ENCODE peak calls at places on chromosomes 3 and 15, in six cellular contexts. B is neuronal stem cell, M is kidney epithelial cell, G is mesenchymal stem cell, A is upper lobe of left lung, S is heart right ventricle. Q is an unnamed sample. For H3K27me3 and H3K36me3, the result is how much of the 10 kb centered on the place peaks cover.

GRCh38 chr3:61819861-61820260 is 258.5 kb downstream of the PTPRG start:
- DNase-seq in G (no peak), B (no peak), M (no peak), A (no peak), S (no peak), Q (no peak)

GRCh38 chr15:40379853-40380252 is 2.7 kb upstream of the KNSTRN start:
- DNase-seq in M (peak), G (peak), S (peak), B (no peak), A (no peak), Q (no peak)

GRCh38 chr3:196163687-196164493 is 47.3 kb downstream of the ZDHHC19 start:
- DNase-seq in G (no peak), S (peak), M (no peak), B (no peak), A (peak), Q (peak)

GRCh38 chr3:46719044-46719565 is 1.4 kb upstream of the PRSS50 start:
- DNase-seq in B (no peak), A (no peak), G (no peak), M (no peak), S (no peak), Q (no peak)

GRCh38 chr15:70197945-70198361 is 100.2 kb upstream of the TLE3 start:
- DNase-seq in A (peak), S (no peak), B (no peak), M (peak), G (no peak), Q (no peak)

GRCh38 chr15:28952666-28953491 is 67.1 kb downstream of the APBA2 start:
- DNase-seq in S (no peak), G (no peak), A (no peak), M (no peak), B (no peak), Q (no peak)

GRCh38 chr15:74172751-74173544 is 562 bp upstream of the ISLR start:
- DNase-seq in M (no peak), S (peak), G (peak), B (no peak), A (no peak), Q (no peak)

GRCh38 chr15:75346796-75347221 is at the start of gene NEIL1:
- DNase-seq in G (peak), S (no peak), B (no peak), A (no peak), M (no peak), Q (peak)

GRCh38 chr3:37029111-37029510 is 35.8 kb downstream of the MLH1 start:
- DNase-seq in A (no peak), G (no peak), S (no peak), B (no peak), M (no peak), Q (no peak)

GRCh38 chr3:64740232-64740631 is 52.4 kb upstream of the ADAMTS9 start:
- DNase-seq in G (peak), S (no peak), A (no peak), B (no peak), M (no peak), Q (no peak)

GRCh38 chr3:151459360-151459759 is 1.5 kb downstream of the IGSF10 start:
- DNase-seq in B (no peak), G (no peak), S (no peak), M (no peak), A (no peak), Q (no peak)

GRCh38 chr15:27743638-27744037 is 355.5 kb downstream of the OCA2 start:
- DNase-seq in G (no peak), A (no peak), B (no peak), M (no peak), S (no peak), Q (no peak)

GRCh38 chr3:37779289-37780152 is 82.2 kb upstream of the CTDSPL start:
- DNase-seq in B (peak), M (peak), S (peak), A (no peak), G (peak), Q (peak)

GRCh38 chr3:122799322-122799721 is 4.5 kb downstream of the SLC49A4 start:
- DNase-seq in M (no peak), A (no peak), S (no peak), B (no peak), G (no peak), Q (no peak)

GRCh38 chr3:10000686-10001085 is 14.0 kb upstream of the EMC3 start:
- DNase-seq in B (no peak), M (no peak), S (no peak), A (no peak), G (no peak), Q (no peak)

GRCh38 chr15:72306211-72306785 is 13.7 kb downstream of the CELF6 start:
- DNase-seq in B (no peak), G (no peak), M (no peak), A (no peak), S (no peak), Q (peak)

GRCh38 chr15:36428102-36428845 is 151.2 kb upstream of the CDIN1 start:
- DNase-seq in M (peak), S (no peak), A (no peak), B (no peak), G (peak), Q (no peak)

GRCh38 chr15:70362911-70363310 is 265.2 kb upstream of the TLE3 start:
- DNase-seq in S (no peak), M (no peak), G (peak), B (no peak), A (no peak), Q (no peak)

GRCh38 chr3:190848891-190849290 is 13.6 kb downstream of the GMNC start:
- DNase-seq in A (no peak), M (no peak), S (no peak), G (no peak), B (no peak), Q (no peak)

DNA sequence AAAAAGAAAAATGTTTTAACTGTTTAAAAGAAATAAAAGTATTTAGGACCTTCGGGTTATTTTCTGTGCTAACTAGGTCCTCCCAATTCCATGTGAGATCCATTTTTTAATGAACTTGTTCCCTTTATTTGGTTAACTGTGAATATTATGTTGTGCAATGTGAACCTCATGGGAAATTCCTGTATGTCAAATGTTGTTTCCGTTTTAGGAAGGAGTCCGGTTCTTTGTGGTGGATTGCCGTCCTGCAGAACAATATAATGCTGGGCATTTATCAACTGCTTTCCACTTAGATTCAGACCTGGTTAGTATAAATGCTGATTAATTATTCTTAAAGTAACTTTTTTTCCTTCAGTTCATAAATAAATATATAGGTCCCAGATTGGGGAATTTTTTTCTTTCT is 35.5 kb upstream of the NIT2 start:
- DNase-seq in S (no peak), A (no peak), M (no peak), B (no peak), G (no peak), Q (no peak)
- H3K27me3 ChIP-seq in S (under half), A (under half), M (under half), B (under half), G (under half), Q (under half)

GRCh38 chr3:53242155-53242554 is 13.7 kb downstream of the TKT start:
- DNase-seq in B (no peak), A (no peak), M (no peak), S (peak), G (no peak), Q (no peak)
- H3K36me3 ChIP-seq in B (under half), A (under half), M (under half), S (under half), G (half or more), Q (half or more)

GRCh38 chr15:48966595-48967301 is 3.0 kb upstream of the SHC4 start:
- DNase-seq in A (no peak), S (no peak), G (peak), B (no peak), M (peak), Q (no peak)

GRCh38 chr15:48964898-48965297 is 1.2 kb upstream of the SHC4 start:
- DNase-seq in M (no peak), B (no peak), A (no peak), S (no peak), G (no peak), Q (no peak)

GRCh38 chr15:48962662-48963523 is 826 bp downstream of the SHC4 start:
- DNase-seq in S (no peak), M (no peak), G (peak), B (peak), A (peak), Q (no peak)

GRCh38 chr15:48965972-48966371 is 2.3 kb upstream of the SHC4 start:
- DNase-seq in S (no peak), M (no peak), A (no peak), G (peak), B (no peak), Q (no peak)

DNA sequence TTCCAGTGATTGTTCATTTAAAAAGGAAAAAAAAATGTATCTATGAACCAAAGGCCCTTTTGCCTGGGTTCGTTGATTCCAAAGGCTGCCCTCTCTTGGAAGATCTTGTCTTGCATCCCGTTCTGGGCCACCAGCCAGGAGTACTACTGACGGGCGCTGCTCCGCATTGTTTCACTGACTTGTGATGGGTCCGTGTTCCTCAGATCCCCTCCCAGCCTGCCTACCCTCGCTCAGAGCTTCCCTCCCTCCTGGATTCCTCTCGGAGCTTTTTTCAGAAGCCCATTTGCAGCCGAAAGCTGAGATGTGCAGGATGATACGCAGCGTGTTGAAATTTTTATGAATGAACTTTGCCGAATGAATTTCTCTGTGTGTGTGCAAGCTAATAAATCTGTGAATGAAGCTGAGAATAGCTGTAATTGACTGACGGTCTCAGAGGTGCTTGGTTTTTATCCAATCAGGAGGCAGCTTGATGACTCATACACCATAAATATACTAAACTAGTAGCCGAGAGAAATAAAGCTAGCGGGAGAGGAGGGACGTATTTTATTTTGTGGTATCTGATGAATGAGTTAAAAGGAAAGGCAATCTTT is at the start of gene SHC4:
- DNase-seq in A (no peak), S (peak), M (no peak), G (peak), B (peak), Q (peak)
- H3K4me3 ChIP-seq in A (peak), S (peak), M (peak), G (peak), B (peak), Q (peak)

DNA sequence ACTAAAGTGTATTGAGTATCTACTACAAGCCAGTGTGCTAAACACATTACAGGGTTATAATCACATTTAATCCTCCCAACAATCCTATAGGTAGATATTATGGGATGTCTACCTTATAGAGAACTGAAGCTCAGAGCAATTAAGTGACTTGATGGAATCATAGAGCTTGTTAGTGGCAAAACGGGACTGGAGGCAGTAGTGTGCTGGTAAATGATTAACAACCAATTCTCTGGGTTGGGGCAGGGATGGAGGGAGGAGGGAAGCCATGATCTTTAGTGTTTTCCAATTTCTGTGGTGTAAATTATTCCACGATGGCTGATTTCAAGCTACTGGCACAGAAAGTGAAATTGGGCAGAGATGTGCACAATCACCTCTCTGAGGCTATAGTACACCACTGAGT is 18.5 kb upstream of the CSRNP1 start:
- DNase-seq in A (no peak), M (no peak), G (no peak), S (no peak), B (no peak), Q (no peak)
- H3K27me3 ChIP-seq in A (under half), M (under half), G (under half), S (under half), B (under half), Q (under half)

GRCh38 chr3:187889601-187890404 is 144.5 kb upstream of the BCL6 start:
- DNase-seq in B (no peak), G (peak), M (no peak), S (no peak), A (no peak), Q (no peak)
- H3K36me3 ChIP-seq in B (under half), G (under half), M (under half), S (under half), A (under half), Q (under half)

GRCh38 chr3:12005951-12006625 is 1.9 kb downstream of the SYN2 start:
- DNase-seq in A (no peak), S (no peak), M (no peak), B (no peak), G (no peak), Q (no peak)

GRCh38 chr3:12002912-12003311 is 1.3 kb upstream of the SYN2 start:
- DNase-seq in M (no peak), B (no peak), A (no peak), G (no peak), S (no peak), Q (no peak)

DNA sequence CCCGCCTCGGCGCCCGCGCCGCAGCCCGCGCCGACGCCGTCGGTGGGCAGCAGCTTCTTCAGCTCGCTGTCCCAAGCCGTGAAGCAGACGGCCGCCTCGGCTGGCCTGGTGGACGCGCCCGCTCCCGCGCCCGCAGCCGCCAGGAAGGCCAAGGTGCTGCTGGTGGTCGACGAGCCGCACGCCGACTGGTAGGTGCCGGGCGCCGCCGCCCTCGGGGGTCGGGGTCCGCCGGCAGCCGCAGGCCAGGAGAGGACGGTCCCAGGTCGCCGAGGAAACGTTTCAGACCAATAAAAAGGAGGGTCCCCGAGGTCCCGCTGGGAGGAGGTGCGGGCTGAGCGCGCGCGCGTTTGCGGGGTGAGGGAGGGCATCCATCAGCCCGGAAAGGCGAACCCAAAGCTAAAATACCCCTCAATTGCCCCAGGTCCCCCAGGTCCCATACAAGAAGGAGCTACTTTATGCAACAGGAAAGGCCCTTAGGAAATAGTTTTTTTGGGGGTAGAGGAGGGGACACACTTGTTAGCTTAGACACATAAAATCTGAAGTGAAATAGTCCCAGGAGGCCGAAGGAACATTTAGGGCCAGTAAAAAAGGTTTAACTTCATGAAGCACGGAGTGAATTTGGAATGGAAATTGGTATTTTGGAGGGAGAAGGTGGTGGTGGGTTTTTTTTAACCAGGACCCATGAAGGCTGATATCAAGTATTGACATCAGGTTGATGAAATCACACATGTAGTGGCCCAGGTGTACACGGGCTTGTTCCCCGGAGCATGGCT is 739 bp downstream of the SYN2 start:
- DNase-seq in S (no peak), B (peak), A (peak), G (no peak), M (no peak), Q (peak)
- H3K4me3 ChIP-seq in S (no peak), B (peak), A (peak), G (no peak), M (no peak), Q (peak)